ENCODE peak calls at places on chromosome 7, in four cellular contexts. T is CD4-positive, alpha-beta T cell; C is GM23248; O is stimulated activated CD4-positive, alpha-beta T cell treated with anti-CD3 and anti-CD28 coated beads, Interleukin-4, amount 100 ng/mL, for 24 hours. U is an unnamed sample.

GRCh38 chr7:89618269-89618668 is 536.0 kb upstream of the STEAP1 start:
- DNase-seq in T (no peak), C (no peak), O (no peak), U (no peak)

GRCh38 chr7:137003071-137003470 is 134.6 kb downstream of the CHRM2 start:
- DNase-seq in T (no peak), C (peak), O (no peak), U (peak)

GRCh38 chr7:117322741-117323584 is at the start of gene WNT2:
- DNase-seq in T (no peak), C (peak), O (no peak), U (peak)

GRCh38 chr7:151400626-151401315 is 9.1 kb downstream of the WDR86 start:
- DNase-seq in T (no peak), C (no peak), O (no peak), U (no peak)

GRCh38 chr7:43138710-43139601 is 26.5 kb downstream of the HECW1 start:
- DNase-seq in T (no peak), C (peak), O (no peak), U (peak)

GRCh38 chr7:26857534-26858228 is 6.7 kb downstream of the SKAP2 start:
- DNase-seq in T (no peak), C (no peak), O (no peak), U (no peak)

GRCh38 chr7:53596230-53596629 is 560.8 kb downstream of the POM121L12 start:
- DNase-seq in T (no peak), C (no peak), O (no peak), U (no peak)

GRCh38 chr7:91342402-91342801 is 78.2 kb downstream of the FZD1 start:
- DNase-seq in T (no peak), C (no peak), O (no peak), U (no peak)

GRCh38 chr7:7653568-7654187 is 13.1 kb downstream of the UMAD1 start:
- DNase-seq in T (no peak), C (peak), O (peak), U (no peak)

GRCh38 chr7:121083138-121083789 is 94.8 kb downstream of the CPED1 start:
- DNase-seq in T (no peak), C (peak), O (no peak), U (peak)

GRCh38 chr7:2031496-2031895 is 201.2 kb downstream of the MAD1L1 start:
- DNase-seq in T (no peak), C (no peak), O (no peak), U (no peak)

GRCh38 chr7:123271231-123271630 is 71.5 kb upstream of the SLC13A1 start:
- DNase-seq in T (no peak), C (no peak), O (no peak), U (no peak)

GRCh38 chr7:73974101-73974947 is 53.6 kb upstream of the ELN start:
- DNase-seq in T (no peak), C (no peak), O (no peak), U (no peak)

GRCh38 chr7:80923211-80923612 is 4.4 kb upstream of the SEMA3C start:
- DNase-seq in T (no peak), C (no peak), O (no peak), U (no peak)

GRCh38 chr7:7408001-7408770 is 127.5 kb downstream of the COL28A1 start:
- DNase-seq in T (no peak), C (no peak), O (no peak), U (no peak)

GRCh38 chr7:114533151-114533550 is 118.5 kb downstream of the FOXP2 start:
- DNase-seq in T (no peak), C (no peak), O (no peak), U (no peak)

GRCh38 chr7:40299097-40299496 is 164.3 kb downstream of the SUGCT start:
- DNase-seq in T (no peak), C (peak), O (no peak), U (peak)

GRCh38 chr7:77710861-77711260 is 14.6 kb downstream of the RSBN1L start:
- DNase-seq in T (no peak), C (no peak), O (no peak), U (no peak)

GRCh38 chr7:112423987-112424386 is 26.3 kb upstream of the IFRD1 start:
- DNase-seq in T (no peak), C (no peak), O (no peak), U (no peak)

GRCh38 chr7:142960955-142961512 is 1.1 kb downstream of the KEL start:
- DNase-seq in T (no peak), C (no peak), O (no peak), U (no peak)

GRCh38 chr7:20199015-20199737 is 18.0 kb downstream of the MACC1 start:
- DNase-seq in T (no peak), C (peak), O (no peak), U (peak)

GRCh38 chr7:35365523-35365922 is 111.6 kb upstream of the TBX20 start:
- DNase-seq in T (no peak), C (no peak), O (no peak), U (no peak)

GRCh38 chr7:911791-912480 is 35.6 kb downstream of the GET4 start:
- DNase-seq in T (no peak), C (no peak), O (no peak), U (no peak)

GRCh38 chr7:107948645-107949442 is 54.1 kb downstream of the LAMB1 start:
- DNase-seq in T (no peak), C (peak), O (no peak), U (peak)

GRCh38 chr7:2687338-2687869 is 598 bp upstream of the AMZ1 start:
- DNase-seq in T (no peak), C (peak), O (no peak), U (peak)

GRCh38 chr7:18201349-18201748 is 173.7 kb upstream of the PRPS1L1 start:
- DNase-seq in T (no peak), C (no peak), O (no peak), U (no peak)

GRCh38 chr7:149866139-149866785 is 7.5 kb upstream of the ATP6V0E2 start:
- DNase-seq in T (no peak), C (no peak), O (no peak), U (no peak)

GRCh38 chr7:17706734-17707133 is 233.6 kb downstream of the SNX13 start:
- DNase-seq in T (no peak), C (peak), O (peak), U (peak)

GRCh38 chr7:41574377-41574776 is 128.5 kb downstream of the INHBA start:
- DNase-seq in T (no peak), C (peak), O (no peak), U (peak)

GRCh38 chr7:14751461-14751860 is 151.1 kb downstream of the DGKB start:
- DNase-seq in T (no peak), C (no peak), O (no peak), U (no peak)

GRCh38 chr7:149638566-149639320 is 134.6 kb downstream of the ZNF467 start:
- DNase-seq in T (no peak), C (no peak), O (no peak), U (no peak)